ENCODE peak calls at places on chromosomes 12 and 14, in four cellular contexts. L is HCT116, F is K562, E is HepG2. U is an unnamed sample.

GRCh38 chr12:4282103-4282891 is 8.7 kb downstream of the CCND2 start:
- DNase-seq in L (no peak), F (no peak), E (no peak), U (no peak)

GRCh38 chr14:52778702-52779101 is 12.7 kb downstream of the GNPNAT1 start:
- DNase-seq in L (no peak), F (no peak), E (no peak), U (no peak)

GRCh38 chr12:3042826-3043225 is 34.4 kb upstream of the TSPAN9 start:
- DNase-seq in L (no peak), F (no peak), E (no peak), U (no peak)

GRCh38 chr12:53499261-53500118 is at the start of gene MAP3K12:
- DNase-seq in L (no peak), F (peak; percentile 57), E (no peak), U (peak; percentile 79)

GRCh38 chr14:53964249-53964648 is 7.6 kb upstream of the BMP4 start:
- DNase-seq in L (no peak), F (no peak), E (no peak), U (no peak)

GRCh38 chr12:67988600-67988999 is 647 bp upstream of the IFNG-AS1 start:
- DNase-seq in L (no peak), F (no peak), E (no peak), U (no peak)

GRCh38 chr12:66279127-66279712 is 23.1 kb upstream of the HELB start:
- DNase-seq in L (peak; percentile 33), F (peak; percentile 16), E (peak; percentile 27), U (peak; percentile 15)

GRCh38 chr14:78917462-78917861 is 747.3 kb downstream of the NRXN3 start:
- DNase-seq in L (no peak), F (no peak), E (no peak), U (no peak)

GRCh38 chr14:31987691-31988090 is 89.4 kb upstream of the ARHGAP5 start:
- DNase-seq in L (no peak), F (no peak), E (no peak), U (no peak)

GRCh38 chr14:53494587-53494986 is 341.5 kb upstream of the DDHD1 start:
- DNase-seq in L (no peak), F (no peak), E (no peak), U (no peak)

GRCh38 chr14:38138581-38139138 is 69.0 kb upstream of the SSTR1 start:
- DNase-seq in L (no peak), F (no peak), E (no peak), U (no peak)

GRCh38 chr12:119809023-119809422 is 68.1 kb downstream of the CIT start:
- DNase-seq in L (no peak), F (no peak), E (no peak), U (no peak)

GRCh38 chr14:101065246-101065645 is 161.7 kb upstream of the RTL1 start:
- DNase-seq in L (no peak), F (no peak), E (no peak), U (no peak)

GRCh38 chr14:103334644-103335603 is 887 bp downstream of the EIF5 start:
- DNase-seq in L (no peak), F (peak; percentile 68), E (peak; percentile 64), U (peak; percentile 82)

GRCh38 chr12:20314325-20314724 is 54.0 kb upstream of the PDE3A start:
- DNase-seq in L (no peak), F (no peak), E (no peak), U (no peak)

GRCh38 chr14:48243900-48244299 is 568.5 kb upstream of the MDGA2 start:
- DNase-seq in L (no peak), F (no peak), E (no peak), U (no peak)

GRCh38 chr14:69712217-69712565 is 54.8 kb upstream of the SRSF5 start:
- DNase-seq in L (no peak), F (no peak), E (no peak), U (no peak)

GRCh38 chr14:80867091-80867490 is 74.4 kb downstream of the CEP128 start:
- DNase-seq in L (no peak), F (no peak), E (no peak), U (no peak)

GRCh38 chr12:27967551-27968054 is 4.9 kb downstream of the PTHLH start:
- DNase-seq in L (no peak), F (no peak), E (no peak), U (no peak)

GRCh38 chr14:105072892-105073719 is 7.9 kb upstream of the GPR132 start:
- DNase-seq in L (no peak), F (no peak), E (no peak), U (no peak)

GRCh38 chr14:100305446-100306255 is 593 bp downstream of the SLC25A29 start:
- DNase-seq in L (no peak), F (peak; percentile 25), E (no peak), U (peak; percentile 72)

GRCh38 chr12:130715996-130716917 is at the start of gene RIMBP2:
- DNase-seq in L (no peak), F (no peak), E (no peak), U (peak; percentile 62)

GRCh38 chr12:11133162-11133561 is 1.3 kb downstream of the TAS2R30 start:
- DNase-seq in L (no peak), F (no peak), E (no peak), U (no peak)

GRCh38 chr12:122963928-122964240 is 2.4 kb downstream of the ABCB9 start:
- DNase-seq in L (no peak), F (no peak), E (no peak), U (no peak)

GRCh38 chr12:75961878-75962277 is 69.7 kb downstream of the PHLDA1 start:
- DNase-seq in L (no peak), F (no peak), E (no peak), U (no peak)

GRCh38 chr12:75960954-75961661 is 70.5 kb downstream of the PHLDA1 start:
- DNase-seq in L (no peak), F (no peak), E (no peak), U (no peak)

GRCh38 chr12:75959060-75959459 is 72.5 kb downstream of the PHLDA1 start:
- DNase-seq in L (no peak), F (no peak), E (no peak), U (no peak)

GRCh38 chr12:75959506-75959905 is 72.1 kb downstream of the PHLDA1 start:
- DNase-seq in L (no peak), F (no peak), E (no peak), U (no peak)

DNA sequence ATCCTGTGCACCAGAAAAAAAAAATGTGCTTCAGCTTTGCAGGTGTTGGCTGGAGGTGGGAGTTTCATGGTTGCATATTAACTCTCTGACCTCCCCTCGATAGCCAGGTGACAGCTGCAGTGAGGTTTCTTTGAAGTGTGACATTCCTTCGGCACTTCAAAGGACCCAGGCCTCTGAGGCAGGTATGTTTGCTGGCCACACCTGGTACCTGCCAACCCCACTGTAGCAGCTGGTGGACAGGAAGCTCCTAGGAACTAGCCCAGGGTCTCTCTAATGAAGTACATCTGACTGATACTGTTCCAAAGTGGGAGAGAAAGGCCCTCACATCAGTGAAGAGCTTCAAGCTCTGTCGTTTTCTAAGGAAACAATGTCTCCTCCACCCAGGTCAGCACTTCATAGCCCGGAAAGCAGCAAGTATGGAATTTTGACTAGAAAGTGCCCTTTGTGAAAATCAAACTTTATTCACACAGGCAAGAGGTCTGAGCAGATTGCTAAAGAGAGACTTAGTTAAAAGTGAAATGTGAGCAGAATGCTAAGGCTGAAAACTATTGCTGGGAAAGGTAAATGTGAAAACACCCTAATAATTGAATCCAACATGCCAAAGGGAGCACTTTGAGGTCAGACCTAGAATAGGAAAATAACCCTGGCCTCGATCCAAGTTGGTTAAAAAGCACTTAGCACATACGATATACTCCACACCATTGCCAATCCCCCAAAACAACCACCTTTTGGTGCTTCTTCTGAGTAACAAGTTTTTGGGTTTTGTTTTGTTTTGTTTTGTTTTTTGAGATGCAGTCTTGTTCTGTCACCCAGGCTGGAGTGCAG is 71.3 kb downstream of the PHLDA1 start:
- DNase-seq in L (no peak), F (no peak), E (peak; percentile 81), U (no peak)
- TF ChIP-seq ELF1 in L (no peak), F (no peak), E (no peak), U (no peak)

GRCh38 chr12:99332936-99333591 is 314.5 kb upstream of the GARIN6 start:
- DNase-seq in L (no peak), F (no peak), E (no peak), U (no peak)
- TF ChIP-seq JUND in L (no peak), F (no peak), E (no peak), U (no peak)

DNA sequence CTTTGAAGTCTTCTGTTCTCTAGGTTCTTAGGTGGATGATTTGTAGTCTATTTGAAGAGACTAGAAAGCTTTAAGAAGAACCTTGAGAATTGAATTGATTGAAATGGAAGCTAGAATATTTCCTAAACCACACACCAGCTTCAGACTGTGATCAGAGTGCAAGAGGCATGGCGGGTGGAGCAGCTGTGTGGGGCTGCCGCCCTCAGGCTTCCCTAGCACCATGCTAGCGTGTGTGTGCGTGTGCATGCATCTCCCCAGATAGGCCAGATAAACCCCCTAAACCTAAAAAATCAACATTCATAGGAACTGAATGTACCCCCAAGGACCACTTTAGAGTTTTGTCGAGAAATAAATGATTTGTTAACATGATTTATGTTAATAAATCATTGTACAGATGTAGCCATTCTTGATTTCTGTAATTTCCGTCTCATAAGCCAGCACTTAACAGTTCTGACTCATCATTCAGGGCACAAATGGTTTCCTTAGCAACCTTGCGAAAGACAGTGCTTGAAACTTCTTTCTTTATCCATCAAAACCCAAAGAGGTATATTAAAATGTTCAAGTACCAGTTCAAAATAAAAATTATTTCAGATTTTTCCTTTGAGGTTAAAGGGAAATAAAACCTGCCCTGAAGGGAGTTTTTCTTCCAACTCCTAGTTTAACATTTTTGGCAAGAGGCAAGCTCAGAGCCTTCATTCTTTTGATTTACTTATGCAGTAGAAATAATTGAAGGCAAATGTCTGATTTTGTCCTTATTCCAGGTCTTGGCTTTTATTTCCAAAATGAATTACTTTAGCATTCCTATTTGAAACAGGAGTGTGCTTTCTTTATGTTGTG is 206.2 kb upstream of the RGS6 start:
- DNase-seq in L (no peak), F (no peak), E (no peak), U (no peak)
- TF ChIP-seq RAD21 in L (no peak), F (no peak), E (no peak), U (no peak)

GRCh38 chr12:45343269-45344051 is 127.6 kb downstream of the ANO6 start:
- DNase-seq in L (no peak), F (peak; percentile 21), E (peak; percentile 46), U (no peak)
- TF ChIP-seq ELF1 in L (no peak), F (no peak), E (no peak), U (no peak)

DNA sequence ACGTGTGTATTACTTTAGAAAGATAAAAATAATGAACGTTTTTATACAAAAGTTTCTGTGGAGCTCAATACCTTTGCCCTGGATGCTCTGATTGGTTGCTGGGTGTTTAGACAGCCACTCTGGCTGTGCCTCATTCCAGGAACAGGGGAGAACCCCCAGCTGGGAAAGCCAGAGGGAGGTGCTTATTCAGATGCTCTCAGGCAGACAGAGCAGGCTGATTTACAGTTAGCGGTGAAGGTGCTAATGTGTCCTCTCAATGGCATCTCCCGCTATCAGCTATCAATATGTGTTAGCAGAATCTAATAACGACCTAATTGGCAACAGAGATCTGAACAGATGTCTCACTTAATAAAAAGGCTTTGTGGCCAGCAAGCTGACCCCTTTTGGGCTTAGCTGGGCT is 402.3 kb downstream of the NUAK1 start:
- DNase-seq in L (no peak), F (no peak), E (no peak), U (no peak)
- TF ChIP-seq JUND in L (no peak), F (no peak), E (no peak), U (no peak)

U was measured in SK-N-SH.